ENCODE peak calls at places on chromosomes 1 and 21, in nine cellular contexts. K, O, Y, A, M, E, Z, V and I are unnamed samples.
A peak's percentile ranks its signal among the peaks of the same experiment; 100 is the strongest.

GRCh38 chr1:110548381-110548780 is 29.4 kb upstream of the KCNA10 start:
- DNase-seq in K (no peak), O (peak; percentile 31), Y (no peak), A (peak; percentile 5), M (peak; percentile 20), E (peak; percentile 50), Z (peak; percentile 41), V (peak; percentile 62), I (peak; percentile 40)

GRCh38 chr1:157112186-157112867 is 12.7 kb upstream of the ETV3L start:
- DNase-seq in K (no peak), O (no peak), Y (no peak), A (no peak), M (no peak), E (no peak), Z (no peak), V (no peak), I (no peak)

GRCh38 chr1:6634278-6635052 is 9.8 kb downstream of the THAP3 start:
- DNase-seq in K (no peak), O (peak; percentile 37), Y (no peak), A (peak; percentile 57), M (peak; percentile 51), E (peak; percentile 51), Z (peak; percentile 69), V (peak; percentile 64), I (peak; percentile 24)

GRCh38 chr1:185441608-185442007 is 124.6 kb upstream of the IVNS1ABP start:
- DNase-seq in K (no peak), O (no peak), Y (peak; percentile 70), A (peak; percentile 46), M (peak; percentile 45), E (peak; percentile 72), Z (no peak), V (peak; percentile 88), I (no peak)

GRCh38 chr1:21743476-21743875 is 39.5 kb downstream of the USP48 start:
- DNase-seq in K (no peak), O (no peak), Y (no peak), A (no peak), M (no peak), E (no peak), Z (no peak), V (no peak), I (no peak)

GRCh38 chr1:223010552-223011229 is 132.4 kb downstream of the TLR5 start:
- DNase-seq in K (no peak), O (no peak), Y (no peak), A (peak; percentile 29), M (peak; percentile 46), E (peak; percentile 71), Z (no peak), V (no peak), I (no peak)

GRCh38 chr1:221765527-221765926 is 23.6 kb upstream of the DUSP10 start:
- DNase-seq in K (no peak), O (no peak), Y (no peak), A (no peak), M (peak; percentile 2), E (no peak), Z (no peak), V (peak; percentile 34), I (no peak)

GRCh38 chr21:41660748-41661147 is 106.1 kb downstream of the RIPK4 start:
- DNase-seq in K (no peak), O (no peak), Y (no peak), A (no peak), M (no peak), E (no peak), Z (no peak), V (no peak), I (no peak)

GRCh38 chr1:36533897-36534296 is 51.2 kb upstream of the CSF3R start:
- DNase-seq in K (no peak), O (no peak), Y (no peak), A (no peak), M (no peak), E (no peak), Z (no peak), V (no peak), I (no peak)

GRCh38 chr1:223887724-223888428 is 42.1 kb upstream of the TP53BP2 start:
- DNase-seq in K (peak; percentile 71), O (peak; percentile 44), Y (peak; percentile 100), A (peak; percentile 88), M (peak; percentile 91), E (peak; percentile 98), Z (no peak), V (peak; percentile 99), I (no peak)

GRCh38 chr1:31699341-31699891 is 4.4 kb downstream of the COL16A1 start:
- DNase-seq in K (no peak), O (peak; percentile 85), Y (no peak), A (no peak), M (no peak), E (no peak), Z (no peak), V (no peak), I (no peak)

GRCh38 chr21:41777934-41778815 is 11.3 kb upstream of the RIPK4 start:
- DNase-seq in K (peak; percentile 69), O (peak; percentile 23), Y (no peak), A (peak; percentile 94), M (peak; percentile 94), E (peak; percentile 86), Z (peak; percentile 92), V (peak; percentile 96), I (peak; percentile 77)

GRCh38 chr1:24999426-24999825 is 69.3 kb upstream of the RUNX3 start:
- DNase-seq in K (no peak), O (no peak), Y (no peak), A (no peak), M (no peak), E (no peak), Z (no peak), V (no peak), I (no peak)

GRCh38 chr1:9449106-9449627 is 90.1 kb upstream of the SLC25A33 start:
- DNase-seq in K (no peak), O (no peak), Y (no peak), A (peak; percentile 76), M (peak; percentile 62), E (peak; percentile 52), Z (peak; percentile 67), V (no peak), I (no peak)

GRCh38 chr1:78044796-78045599 is 768 bp upstream of the GIPC2 start:
- DNase-seq in K (no peak), O (no peak), Y (no peak), A (no peak), M (no peak), E (no peak), Z (no peak), V (no peak), I (no peak)

GRCh38 chr1:237220243-237220642 is 178.3 kb downstream of the RYR2 start:
- DNase-seq in K (no peak), O (no peak), Y (no peak), A (peak; percentile 63), M (peak; percentile 52), E (no peak), Z (no peak), V (no peak), I (no peak)
- TF ChIP-seq CTCF in K (no peak), O (no peak), Y (no peak), A (no peak), M (no peak), E (no peak), Z (no peak), V (no peak), I (no peak)

DNA sequence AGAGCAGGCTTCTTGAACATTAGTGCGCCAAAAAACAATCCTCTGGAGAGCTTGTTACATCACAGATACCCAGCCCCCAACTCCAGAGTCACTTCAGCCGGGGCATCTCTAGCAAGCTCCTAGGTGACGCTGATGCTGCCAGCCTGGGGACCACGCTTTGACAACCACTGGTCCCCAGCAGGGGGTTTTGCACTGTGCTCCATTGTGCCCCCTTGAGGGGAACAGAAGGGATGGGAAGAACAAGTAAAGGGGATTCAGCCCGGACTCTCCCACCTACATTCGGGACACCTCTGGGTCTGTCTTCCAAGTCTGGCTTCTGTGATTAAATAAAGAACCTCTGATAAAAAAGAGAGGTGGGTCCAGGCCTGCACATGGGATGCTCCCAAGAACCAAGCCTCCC is 60.4 kb downstream of the ATP5PO start:
- DNase-seq in K (no peak), O (peak; percentile 35), Y (no peak), A (no peak), M (no peak), E (no peak), Z (no peak), V (no peak), I (no peak)
- TF ChIP-seq CTCF in K (no peak), O (peak; percentile 35), Y (no peak), A (peak; percentile 5), M (peak; percentile 13), E (peak; percentile 31), Z (no peak), V (peak; percentile 41), I (peak; percentile 8)

DNA sequence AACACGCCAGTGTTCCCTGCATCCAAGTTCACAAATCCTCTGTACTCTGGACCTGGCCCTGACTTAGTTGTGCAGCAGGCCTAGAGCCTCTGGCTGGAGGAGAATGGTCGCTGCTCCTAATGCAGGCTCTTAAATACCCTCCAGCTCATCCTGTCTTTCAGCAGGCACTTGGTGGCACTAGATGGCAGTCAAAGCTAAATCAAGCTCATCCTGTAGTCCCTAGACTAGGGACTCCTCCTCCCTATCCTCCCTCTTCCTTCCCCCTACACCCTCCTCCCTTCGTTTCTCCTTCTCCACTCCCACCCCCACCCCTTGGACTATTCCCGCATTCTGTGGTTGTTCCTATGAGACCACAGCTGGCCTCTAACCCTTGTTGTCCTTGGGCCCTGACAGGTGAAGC is 41.5 kb upstream of the MTR start:
- DNase-seq in K (no peak), O (peak; percentile 31), Y (no peak), A (peak; percentile 32), M (peak; percentile 30), E (peak; percentile 72), Z (peak; percentile 50), V (peak; percentile 54), I (no peak)
- TF ChIP-seq CTCF in K (peak; percentile 21), O (peak; percentile 17), Y (peak; percentile 12), A (no peak), M (no peak), E (peak; percentile 55), Z (peak; percentile 32), V (peak; percentile 52), I (peak; percentile 26)

GRCh38 chr21:45739218-45740087 is 95.9 kb downstream of the PCBP3 start:
- DNase-seq in K (no peak), O (no peak), Y (no peak), A (no peak), M (no peak), E (no peak), Z (no peak), V (no peak), I (no peak)

GRCh38 chr21:45736042-45736704 is 92.6 kb downstream of the PCBP3 start:
- DNase-seq in K (no peak), O (no peak), Y (no peak), A (no peak), M (peak; percentile 11), E (no peak), Z (no peak), V (no peak), I (no peak)

GRCh38 chr21:45737485-45738166 is 94.1 kb downstream of the PCBP3 start:
- DNase-seq in K (no peak), O (no peak), Y (no peak), A (no peak), M (no peak), E (no peak), Z (no peak), V (no peak), I (no peak)

GRCh38 chr21:45735259-45736000 is 91.9 kb downstream of the PCBP3 start:
- DNase-seq in K (no peak), O (peak; percentile 12), Y (no peak), A (no peak), M (no peak), E (no peak), Z (no peak), V (no peak), I (no peak)

GRCh38 chr21:45736705-45737484 is 93.4 kb downstream of the PCBP3 start:
- DNase-seq in K (no peak), O (no peak), Y (no peak), A (no peak), M (no peak), E (no peak), Z (no peak), V (no peak), I (no peak)
- TF ChIP-seq CTCF in K (no peak), O (no peak), Y (no peak), A (no peak), M (no peak), E (no peak), Z (no peak), V (no peak), I (no peak)